ENCODE peak calls at places on chromosomes 6 and 20, in seven cellular contexts. L is OCI-LY7; Y is CD8-positive, alpha-beta T cell; W is A549; N is lower leg skin; S is heart right ventricle; T is naive thymus-derived CD4-positive, alpha-beta T cell. R is an unnamed sample.

GRCh38 chr6:7150381-7151064 is 42.8 kb downstream of the RREB1 start:
- DNase-seq in Y (no peak), W (no peak), S (no peak), L (no peak), N (no peak), T (no peak), R (no peak)

GRCh38 chr6:141421378-141421777 is 711.3 kb upstream of the GJE1 start:
- DNase-seq in T (no peak), W (peak), L (no peak), S (no peak), Y (no peak), N (no peak), R (no peak)

GRCh38 chr20:32142991-32143390 is 33.5 kb downstream of the TM9SF4 start:
- DNase-seq in T (no peak), W (no peak), Y (no peak), L (no peak), S (no peak), N (no peak), R (no peak)

GRCh38 chr6:138162104-138162946 is 586 bp downstream of the ARFGEF3 start:
- DNase-seq in T (no peak), Y (no peak), L (no peak), S (no peak), N (no peak), W (peak), R (no peak)

GRCh38 chr6:140043357-140043756 is 668.9 kb upstream of the CITED2 start:
- DNase-seq in L (no peak), S (no peak), N (no peak), W (peak), T (no peak), Y (no peak), R (no peak)

GRCh38 chr20:44702776-44703175 is 12.4 kb upstream of the CCN5 start:
- DNase-seq in W (no peak), S (peak), T (no peak), N (peak), Y (no peak), L (peak), R (no peak)

GRCh38 chr6:76420094-76420493 is 347.6 kb upstream of the IMPG1 start:
- DNase-seq in Y (no peak), L (no peak), W (no peak), T (no peak), S (no peak), N (no peak), R (no peak)

GRCh38 chr6:169752074-169752623 is 727 bp downstream of the ERMARD start:
- DNase-seq in T (no peak), N (no peak), Y (no peak), W (no peak), S (no peak), L (peak), R (no peak)

GRCh38 chr20:38590682-38591483 is 9.9 kb downstream of the ADIG start:
- DNase-seq in L (no peak), W (no peak), S (no peak), Y (no peak), N (no peak), T (no peak), R (no peak)

GRCh38 chr6:147507162-147508072 is 1.1 kb upstream of the SAMD5 start:
- DNase-seq in T (no peak), S (no peak), Y (no peak), W (peak), N (no peak), L (no peak), R (no peak)

GRCh38 chr20:48749437-48749836 is 78.4 kb downstream of the PREX1 start:
- DNase-seq in L (no peak), N (no peak), Y (no peak), W (no peak), S (no peak), T (no peak), R (no peak)

GRCh38 chr6:70973591-70973990 is 16.7 kb upstream of the B3GAT2 start:
- DNase-seq in L (no peak), N (no peak), W (no peak), Y (no peak), T (no peak), S (no peak), R (no peak)

GRCh38 chr6:162363757-162364156 is 363.8 kb downstream of the PRKN start:
- DNase-seq in T (no peak), S (no peak), Y (no peak), N (no peak), L (no peak), W (no peak), R (no peak)

GRCh38 chr6:18016133-18016532 is 28.7 kb upstream of the KIF13A start:
- DNase-seq in S (no peak), N (no peak), T (no peak), Y (no peak), W (no peak), L (no peak), R (no peak)

GRCh38 chr6:35534396-35535170 is 21.9 kb upstream of the TULP1 start:
- DNase-seq in Y (no peak), W (no peak), N (no peak), T (no peak), L (no peak), S (no peak), R (no peak)

GRCh38 chr20:51801220-51801991 is 915 bp downstream of the SALL4 start:
- DNase-seq in Y (no peak), T (no peak), N (no peak), L (no peak), S (no peak), W (peak), R (no peak)
- H3K4me3 ChIP-seq in Y (no peak), T (no peak), N (no peak), L (no peak), S (peak), W (peak), R (no peak)

GRCh38 chr6:63597142-63598000 is 25.1 kb downstream of the LOC128125822 start:
- DNase-seq in T (no peak), L (peak), Y (no peak), W (no peak), S (no peak), N (no peak), R (no peak)
- H3K4me3 ChIP-seq in T (peak), L (peak), Y (peak), W (peak), S (peak), N (no peak), R (peak)

DNA sequence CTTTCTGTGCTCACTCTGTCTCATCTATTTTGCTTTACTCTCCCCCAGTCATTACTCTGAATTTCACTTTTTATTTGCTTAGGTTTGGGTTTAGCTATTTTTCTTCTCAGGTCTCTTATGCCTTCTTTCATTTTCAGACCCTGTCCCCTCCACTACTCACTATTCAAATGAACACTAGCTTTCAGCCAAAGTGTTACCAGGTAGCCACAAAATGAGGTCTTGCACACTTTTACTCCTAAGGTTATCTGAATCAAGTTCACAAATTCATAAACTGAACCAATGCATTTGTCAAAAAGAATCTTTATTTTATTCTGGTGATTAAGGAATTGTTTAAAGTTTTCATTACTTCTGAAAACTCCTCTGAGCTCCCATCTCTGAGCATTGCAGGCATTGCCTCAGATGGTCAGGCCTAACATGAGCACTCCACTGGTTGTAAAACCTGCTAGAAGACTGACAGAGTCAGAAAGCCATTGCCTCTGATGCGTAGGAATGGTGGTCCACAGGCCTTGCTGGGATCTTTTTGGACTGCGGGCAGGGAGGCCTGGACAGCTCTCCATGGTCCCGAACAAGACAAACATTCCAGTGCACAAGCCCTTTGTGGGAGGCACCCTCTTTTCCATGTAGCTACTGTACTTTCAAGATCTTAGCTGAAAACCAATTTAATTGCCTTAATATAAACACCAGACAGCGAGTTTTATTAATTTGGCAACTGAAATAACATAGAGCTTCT is 48.5 kb downstream of the FYN start:
- DNase-seq in N (no peak), S (no peak), W (no peak), Y (no peak), T (no peak), L (no peak), R (no peak)
- H3K4me3 ChIP-seq in N (no peak), S (no peak), W (no peak), Y (no peak), T (no peak), L (no peak), R (no peak)

GRCh38 chr6:44076016-44076365 is 51.3 kb downstream of the MRPL14 start:
- DNase-seq in L (no peak), S (no peak), N (no peak), Y (no peak), T (no peak), W (no peak), R (no peak)

GRCh38 chr6:44075137-44076015 is 51.9 kb downstream of the MRPL14 start:
- DNase-seq in N (no peak), W (no peak), T (no peak), Y (no peak), L (peak), S (no peak), R (no peak)

GRCh38 chr6:44073612-44074382 is 53.5 kb downstream of the MRPL14 start:
- DNase-seq in T (no peak), S (no peak), W (no peak), Y (no peak), N (no peak), L (peak), R (no peak)

GRCh38 chr6:44072959-44073611 is 54.2 kb downstream of the MRPL14 start:
- DNase-seq in Y (peak), S (peak), W (peak), L (peak), T (peak), N (peak), R (peak)

DNA sequence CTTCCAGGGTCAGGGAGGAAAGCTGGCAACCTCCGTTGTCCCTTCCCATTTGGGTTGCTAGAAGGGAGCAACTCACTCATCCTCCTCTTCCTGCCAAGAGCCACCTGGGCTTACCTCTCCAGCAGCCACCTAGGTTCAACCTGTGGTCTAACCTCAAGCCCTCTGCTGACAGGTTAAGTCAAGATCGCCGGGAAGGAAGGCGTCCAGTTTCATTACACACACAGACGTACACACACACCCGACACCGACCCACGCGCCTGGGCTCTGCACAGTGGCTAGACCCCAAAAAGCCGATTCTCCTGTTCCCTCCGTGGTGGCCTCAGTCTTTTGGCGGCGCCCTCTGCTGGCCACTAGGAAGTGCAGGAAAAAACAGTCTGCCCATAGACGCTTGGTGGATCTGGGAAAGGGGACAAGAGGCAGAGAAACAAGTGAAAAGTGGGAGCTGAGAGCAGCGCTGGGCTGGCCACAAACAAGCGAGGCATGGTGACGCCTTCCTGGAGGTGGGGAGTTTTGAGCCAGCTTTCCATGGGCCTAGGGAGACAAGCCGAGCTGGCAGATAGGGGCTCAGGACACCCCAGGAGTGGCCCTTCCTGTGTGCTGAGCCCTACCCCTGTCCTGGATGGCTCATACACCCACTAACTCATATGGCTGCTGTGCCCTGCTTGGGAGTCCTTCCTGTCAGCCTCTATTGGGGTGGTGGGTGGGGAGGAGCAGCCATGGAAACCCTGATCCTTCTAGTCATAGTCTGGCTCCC is 52.7 kb downstream of the MRPL14 start:
- DNase-seq in N (peak), L (peak), S (peak), Y (peak), T (peak), W (peak), R (peak)
- H3K4me3 ChIP-seq in N (no peak), L (peak), S (peak), Y (peak), T (peak), W (no peak), R (peak)

GRCh38 chr6:122323361-122323760 is 76.1 kb upstream of the HSF2 start:
- DNase-seq in S (no peak), N (no peak), L (no peak), Y (no peak), W (no peak), T (no peak), R (no peak)

DNA sequence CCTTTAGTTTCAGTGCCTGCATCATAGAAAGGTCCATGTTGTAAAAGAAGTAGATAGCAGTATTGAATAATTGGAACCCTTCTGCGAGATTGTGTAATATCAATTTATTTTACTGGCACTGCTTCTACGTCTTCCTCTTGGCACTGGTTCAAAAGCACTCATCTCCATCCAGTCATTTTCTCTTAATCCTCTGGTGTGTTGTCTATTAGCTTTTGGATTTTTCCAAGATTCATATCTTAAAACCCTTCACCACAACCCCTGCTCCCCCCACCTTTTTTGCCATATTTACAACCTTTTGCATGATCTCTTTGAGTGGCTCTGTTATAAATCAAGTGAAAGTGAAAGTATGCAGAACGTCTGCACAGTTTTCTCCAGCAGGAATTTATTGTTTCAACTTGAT is 76.6 kb upstream of the HSF2 start:
- DNase-seq in T (no peak), L (no peak), N (no peak), S (no peak), W (no peak), Y (no peak), R (no peak)
- H3K4me3 ChIP-seq in T (peak), L (peak), N (no peak), S (peak), W (no peak), Y (peak), R (peak)

GRCh38 chr20:59923514-59923913 is 9.9 kb downstream of the SYCP2 start:
- DNase-seq in S (no peak), W (no peak), Y (no peak), L (no peak), N (no peak), T (no peak), R (no peak)
- H3K4me3 ChIP-seq in S (no peak), W (no peak), Y (no peak), L (no peak), N (no peak), T (no peak), R (no peak)

GRCh38 chr20:18055261-18055660 is 2.5 kb downstream of the OVOL2 start:
- DNase-seq in S (no peak), T (no peak), L (no peak), W (no peak), N (no peak), Y (no peak), R (no peak)

GRCh38 chr20:18056174-18057105 is 1.3 kb downstream of the OVOL2 start:
- DNase-seq in N (no peak), Y (no peak), S (no peak), T (no peak), W (no peak), L (no peak), R (no peak)

GRCh38 chr20:18057994-18058349 is 256 bp upstream of the OVOL2 start:
- DNase-seq in W (no peak), S (no peak), T (no peak), N (no peak), L (no peak), Y (no peak), R (no peak)

GRCh38 chr20:18058661-18059467 is 1.1 kb upstream of the OVOL2 start:
- DNase-seq in N (no peak), S (no peak), Y (no peak), W (no peak), T (no peak), L (no peak), R (no peak)

DNA sequence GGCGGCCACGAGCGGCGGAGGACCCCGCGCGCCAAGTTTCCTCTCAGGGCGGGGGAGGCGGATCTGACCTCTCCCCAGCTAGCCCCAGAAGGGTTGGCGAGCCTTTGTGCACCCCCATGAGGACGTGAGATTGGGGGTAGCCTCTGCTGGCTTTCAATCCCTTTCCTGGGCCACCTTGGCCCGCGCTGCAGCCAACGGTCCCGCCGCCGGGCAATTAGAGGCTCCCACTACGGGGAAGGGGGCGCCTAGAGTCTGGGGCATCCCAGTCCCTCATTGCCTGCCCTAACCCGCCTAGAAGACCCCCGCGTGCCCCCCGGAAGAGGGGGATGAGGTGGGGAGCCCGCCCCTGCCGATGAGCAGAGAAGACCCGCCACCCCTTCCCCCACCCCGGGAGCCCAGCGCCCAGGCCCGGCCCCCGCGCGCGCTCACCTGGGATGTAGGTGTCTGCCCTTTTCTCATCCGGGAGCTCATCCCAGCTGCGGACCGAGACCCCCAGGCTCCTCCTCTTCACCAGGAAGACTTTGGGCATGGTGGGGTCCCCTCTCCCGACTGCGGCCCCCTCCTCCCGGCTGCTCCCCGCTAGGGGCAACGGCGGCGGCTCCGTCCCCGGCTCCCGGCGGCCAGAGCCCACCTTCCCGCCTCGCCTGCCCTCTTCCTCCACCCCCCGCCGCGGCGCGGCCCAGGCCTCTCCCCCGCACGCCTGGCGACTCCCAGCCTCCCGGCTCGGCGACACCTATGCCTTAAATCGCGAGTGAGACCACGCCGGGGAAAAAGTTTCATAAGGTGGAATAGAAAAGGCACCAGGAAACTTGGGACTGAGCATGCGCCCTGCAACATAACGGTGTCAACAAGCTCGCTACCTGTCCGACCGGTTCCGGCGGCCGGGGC is at the start of gene OVOL2:
- DNase-seq in Y (no peak), N (peak), L (no peak), S (no peak), T (no peak), W (no peak), R (no peak)
- H3K4me3 ChIP-seq in Y (no peak), N (peak), L (no peak), S (peak), T (no peak), W (peak), R (no peak)

GRCh38 chr6:158807515-158808441 is 11.4 kb downstream of the EZR start:
- DNase-seq in T (no peak), L (no peak), S (no peak), Y (no peak), W (no peak), N (peak), R (no peak)
- H3K4me3 ChIP-seq in T (no peak), L (peak), S (no peak), Y (no peak), W (no peak), N (no peak), R (no peak)

R was measured in CD8-positive, alpha-beta memory T cell.